ENCODE peak calls at places on chromosome 22, in seven cellular contexts. H, K, W, F, M, V and N are unnamed samples.

GRCh38 chr22:37195921-37196320 is 7.9 kb upstream of the C1QTNF6 start:
- DNase-seq in V (no peak), M (no peak), H (no peak), F (no peak), W (peak), K (no peak), N (no peak)

GRCh38 chr22:22553735-22554134 is 5.3 kb downstream of the PRAME start:
- DNase-seq in F (no peak), H (no peak), V (peak), W (no peak), K (no peak), M (no peak), N (no peak)

GRCh38 chr22:34334893-34335292 is 414.6 kb upstream of the LARGE1 start:
- DNase-seq in M (no peak), W (peak), H (no peak), K (no peak), V (no peak), F (no peak), N (peak)

GRCh38 chr22:36383110-36383581 is 4.6 kb downstream of the MYH9 start:
- DNase-seq in V (no peak), F (no peak), H (no peak), M (no peak), K (no peak), W (no peak), N (peak)

GRCh38 chr22:36111316-36111715 is 49.2 kb downstream of the APOL3 start:
- DNase-seq in H (no peak), K (no peak), M (no peak), W (no peak), V (no peak), F (no peak), N (no peak)

GRCh38 chr22:49112661-49113626 is 714.7 kb downstream of the BRD1 start:
- DNase-seq in W (no peak), M (no peak), H (no peak), V (no peak), K (no peak), F (no peak), N (no peak)

GRCh38 chr22:30689622-30690021 is 5.1 kb upstream of the OSBP2 start:
- DNase-seq in M (no peak), V (no peak), F (no peak), K (no peak), H (no peak), W (no peak), N (no peak)

GRCh38 chr22:42261266-42261665 is 9.2 kb downstream of the TCF20 start:
- DNase-seq in M (no peak), V (no peak), K (no peak), F (no peak), H (no peak), W (no peak), N (no peak)

GRCh38 chr22:25775501-25775900 is 33.5 kb downstream of the MYO18B start:
- DNase-seq in F (peak), M (peak), V (no peak), W (peak), K (no peak), H (no peak), N (no peak)

GRCh38 chr22:19405652-19406051 is 25.9 kb downstream of the HIRA start:
- DNase-seq in M (no peak), H (no peak), V (no peak), W (no peak), F (no peak), K (no peak), N (no peak)

GRCh38 chr22:19579880-19580279 is 55.7 kb upstream of the CLDN5 start:
- DNase-seq in V (peak), H (no peak), K (no peak), M (no peak), W (no peak), F (no peak), N (peak)

GRCh38 chr22:30320021-30320556 is 6.7 kb downstream of the TBC1D10A start:
- DNase-seq in V (no peak), F (no peak), W (no peak), K (no peak), M (no peak), H (no peak), N (no peak)

GRCh38 chr22:27905638-27906037 is 13.4 kb downstream of the PITPNB start:
- DNase-seq in H (no peak), K (no peak), F (no peak), W (no peak), V (no peak), M (no peak), N (no peak)

GRCh38 chr22:30868663-30869385 is 99.8 kb downstream of the MORC2 start:
- DNase-seq in H (no peak), W (no peak), M (no peak), K (peak), F (no peak), V (no peak), N (no peak)

GRCh38 chr22:37624017-37624365 is 15.4 kb downstream of the GGA1 start:
- DNase-seq in V (no peak), H (no peak), M (no peak), W (no peak), F (no peak), K (no peak), N (no peak)

GRCh38 chr22:21590809-21591641 is 23.5 kb downstream of the UBE2L3 start:
- DNase-seq in V (no peak), F (no peak), K (no peak), W (no peak), M (no peak), H (no peak), N (peak)

GRCh38 chr22:19599004-19599403 is 74.8 kb upstream of the CLDN5 start:
- DNase-seq in K (no peak), H (no peak), V (no peak), F (no peak), W (no peak), M (no peak), N (no peak)

GRCh38 chr22:42878561-42879305 is 21.7 kb upstream of the ARFGAP3 start:
- DNase-seq in W (no peak), F (no peak), V (no peak), K (no peak), H (no peak), M (no peak), N (no peak)

GRCh38 chr22:28424427-28425080 is 255.1 kb downstream of the TTC28 start:
- DNase-seq in M (no peak), H (no peak), K (no peak), W (no peak), V (no peak), F (no peak), N (no peak)

GRCh38 chr22:20175597-20175900 is 24.7 kb upstream of the CCDC188 start:
- DNase-seq in K (no peak), F (no peak), V (no peak), H (no peak), W (no peak), M (no peak), N (no peak)

GRCh38 chr22:43293661-43294392 is 49.3 kb downstream of the SCUBE1 start:
- DNase-seq in K (peak), F (no peak), M (no peak), W (peak), H (no peak), V (peak), N (no peak)

GRCh38 chr22:20994902-20995241 is 7.0 kb downstream of the THAP7 start:
- DNase-seq in V (no peak), H (no peak), M (no peak), W (no peak), F (no peak), K (no peak), N (no peak)

GRCh38 chr22:30486661-30487115 is 14.9 kb upstream of the SEC14L3 start:
- DNase-seq in K (no peak), V (no peak), H (no peak), W (no peak), F (no peak), M (no peak), N (no peak)

GRCh38 chr22:28506207-28506606 is 173.4 kb downstream of the TTC28 start:
- DNase-seq in H (no peak), K (no peak), F (no peak), M (no peak), W (no peak), V (no peak), N (no peak)

GRCh38 chr22:32175751-32176644 is 16.9 kb upstream of the C22orf42 start:
- DNase-seq in W (peak), M (peak), H (no peak), K (no peak), V (no peak), F (peak), N (no peak)

GRCh38 chr22:35991168-35991567 is 37.5 kb downstream of the RBFOX2 start:
- DNase-seq in K (no peak), H (no peak), F (no peak), W (no peak), V (no peak), M (no peak), N (no peak)

GRCh38 chr22:37212174-37212906 is at the start of gene SSTR3:
- DNase-seq in F (peak), W (no peak), V (peak), H (no peak), M (peak), K (peak), N (no peak)

GRCh38 chr22:37634505-37635002 is 4.9 kb upstream of the SH3BP1 start:
- DNase-seq in V (no peak), H (no peak), M (no peak), W (peak), F (no peak), K (no peak), N (no peak)

GRCh38 chr22:47188337-47189055 is 426.0 kb downstream of the TBC1D22A start:
- DNase-seq in H (no peak), W (no peak), K (no peak), M (peak), F (no peak), V (no peak), N (no peak)

GRCh38 chr22:50627452-50627913 is 469 bp downstream of the ARSA start:
- DNase-seq in V (peak), F (no peak), K (no peak), H (no peak), W (peak), M (peak), N (peak)

GRCh38 chr22:27718186-27719032 is 83.1 kb downstream of the MN1 start:
- DNase-seq in V (peak), H (peak), W (peak), F (no peak), M (peak), K (peak), N (no peak)

GRCh38 chr22:49827853-49828598 is at the start of gene BRD1:
- DNase-seq in M (peak), V (no peak), F (peak), W (peak), K (peak), H (no peak), N (peak)

GRCh38 chr22:37072673-37073072 is 21.1 kb downstream of the KCTD17 start:
- DNase-seq in F (no peak), K (no peak), W (no peak), H (no peak), M (no peak), V (no peak), N (no peak)

GRCh38 chr22:19877626-19878339 is 23.1 kb upstream of the GNB1L start:
- DNase-seq in H (no peak), V (no peak), M (no peak), K (no peak), W (no peak), F (no peak), N (no peak)

GRCh38 chr22:23060612-23061400 is 9.5 kb upstream of the GNAZ start:
- DNase-seq in W (no peak), F (no peak), K (no peak), V (no peak), M (no peak), H (no peak), N (no peak)

GRCh38 chr22:37735054-37735453 is 38.2 kb downstream of the TRIOBP start:
- DNase-seq in F (peak), H (no peak), W (peak), K (peak), M (peak), V (peak), N (no peak)

GRCh38 chr22:29269230-29269604 is 1.1 kb downstream of the EWSR1 start:
- DNase-seq in M (no peak), F (no peak), H (no peak), V (no peak), K (no peak), W (peak), N (peak)

GRCh38 chr22:16967453-16968217 is 40.4 kb downstream of the GAB4 start:
- DNase-seq in M (no peak), V (no peak), K (no peak), W (no peak), H (no peak), F (no peak), N (no peak)

GRCh38 chr22:40391417-40391816 is 21.0 kb downstream of the SGSM3 start:
- DNase-seq in V (no peak), H (no peak), F (no peak), K (no peak), M (no peak), W (no peak), N (no peak)
- H3K4me2 ChIP-seq in V (no peak), H (no peak), F (no peak), K (no peak), M (no peak), W (no peak), N (no peak)

DNA sequence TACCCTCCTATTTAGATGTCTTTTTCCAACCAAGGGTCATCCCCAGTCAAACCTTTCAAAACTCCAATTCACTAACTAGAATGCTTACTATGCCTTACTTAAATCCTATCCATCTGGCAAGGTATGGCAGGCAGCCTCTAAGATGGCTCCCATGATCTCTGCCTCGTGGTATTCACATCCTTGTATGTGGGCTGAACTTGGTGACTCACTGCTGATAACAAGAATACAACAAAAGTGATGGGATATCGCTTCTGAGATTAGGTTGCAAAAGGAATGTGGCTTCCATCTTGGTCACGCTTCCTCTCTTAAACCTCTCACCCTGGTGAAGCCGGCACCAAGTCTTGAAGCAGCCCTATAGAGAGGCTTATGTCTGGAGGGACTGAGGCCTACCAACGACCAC is 29.6 kb upstream of the UPB1 start:
- DNase-seq in K (peak), F (no peak), V (no peak), M (no peak), W (peak), H (peak), N (no peak)
- H3K4me2 ChIP-seq in K (no peak), F (no peak), V (no peak), M (no peak), W (no peak), H (peak), N (no peak)

DNA sequence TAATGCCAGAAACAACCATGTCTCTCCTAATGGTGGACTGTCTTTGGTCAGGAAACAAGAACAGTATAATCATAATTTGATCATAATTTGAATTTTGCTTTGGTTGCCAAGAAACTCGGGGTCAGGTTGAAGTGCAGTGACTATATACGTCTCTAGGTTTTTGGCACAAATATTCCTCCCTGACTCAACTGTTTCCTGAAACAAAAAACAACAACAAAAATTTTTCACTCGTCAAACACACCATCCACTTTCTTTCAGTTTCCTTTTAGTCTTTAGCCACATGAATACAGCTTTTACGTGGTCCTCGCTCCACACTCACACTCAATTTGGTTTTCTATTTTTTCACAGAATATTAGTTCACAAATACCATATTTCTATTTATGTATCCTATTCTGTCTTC is 5.4 kb upstream of the FBLN1 start:
- DNase-seq in K (no peak), F (no peak), W (no peak), H (no peak), V (no peak), M (no peak), N (no peak)
- H3K4me2 ChIP-seq in K (no peak), F (no peak), W (no peak), H (no peak), V (no peak), M (no peak), N (no peak)

DNA sequence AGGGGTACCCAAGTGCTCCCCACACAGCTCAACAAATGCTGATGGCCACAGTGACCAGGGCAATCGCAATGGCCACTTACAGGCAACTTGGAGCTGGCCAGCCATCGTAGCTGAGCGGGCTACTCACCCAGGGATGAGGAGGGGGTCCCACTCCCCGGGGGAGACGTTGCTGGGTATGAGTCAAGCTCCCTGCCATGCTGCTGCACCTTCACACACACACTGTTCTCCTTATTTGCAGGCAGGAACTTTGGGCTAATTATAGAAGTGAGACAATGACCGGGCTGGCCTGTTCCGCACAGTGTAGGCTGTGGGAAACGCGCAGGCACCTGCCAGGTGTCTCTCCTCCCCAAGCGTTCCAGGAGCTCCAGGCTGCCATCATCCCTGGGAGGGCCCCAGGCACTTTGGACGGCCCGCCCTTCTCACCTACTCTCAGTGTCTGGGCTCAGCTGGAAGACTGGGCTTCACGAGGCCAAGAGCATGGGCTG is 73.1 kb downstream of the RTL6 start:
- DNase-seq in H (no peak), F (no peak), V (no peak), W (no peak), K (no peak), M (no peak), N (no peak)
- H3K4me2 ChIP-seq in H (no peak), F (no peak), V (no peak), W (no peak), K (no peak), M (no peak), N (no peak)

DNA sequence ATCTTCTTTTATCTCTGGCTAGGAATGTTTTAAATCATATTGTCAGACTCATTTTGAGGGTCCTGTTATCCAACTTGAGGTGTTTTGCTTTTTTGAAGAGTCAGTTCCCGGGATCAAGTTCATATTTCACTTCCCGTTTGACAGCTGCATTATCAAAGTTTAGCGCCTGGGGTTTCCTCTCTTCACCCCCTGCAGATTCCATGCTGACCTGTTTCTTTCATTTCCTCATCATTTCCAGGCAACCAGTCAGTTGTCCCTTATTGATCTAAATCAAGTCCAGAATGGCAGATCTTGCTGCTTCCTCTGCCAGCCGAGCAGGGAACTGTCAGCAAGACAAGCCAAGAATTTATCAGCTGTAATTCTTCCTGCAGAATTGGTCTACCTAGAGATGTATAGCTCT is 197.6 kb upstream of the SYN3 start:
- DNase-seq in V (no peak), M (no peak), F (no peak), K (no peak), W (peak), H (no peak), N (peak)
- H3K4me2 ChIP-seq in V (no peak), M (no peak), F (no peak), K (no peak), W (no peak), H (no peak), N (peak)